ENCODE peak calls at places on chromosomes 1 and 21, in ten cellular contexts. P is SK-N-SH, F is transverse colon, D is breast epithelium, T is K562, X is H1, R is GM23338, I is GM12878, S is Panc1, A is prostate gland. E is an unnamed sample.

GRCh38 chr1:227131193-227131592 is 187.1 kb downstream of the CDC42BPA start:
- DNase-seq in F (no peak), A (no peak), I (no peak), T (peak), X (no peak), D (no peak), P (peak), S (no peak), R (peak), E (no peak)

GRCh38 chr1:110633646-110634030 is 27.5 kb upstream of the KCNA2 start:
- DNase-seq in I (no peak), F (no peak), S (no peak), T (no peak), X (no peak), A (no peak), P (no peak), D (no peak), R (no peak), E (no peak)

GRCh38 chr1:244092293-244093264 is 41.5 kb downstream of the ZBTB18 start:
- DNase-seq in A (no peak), F (peak), D (no peak), S (no peak), T (no peak), X (no peak), P (no peak), I (no peak), R (no peak), E (no peak)

GRCh38 chr1:118184737-118185082 is 318 bp downstream of the SPAG17 start:
- DNase-seq in P (no peak), T (peak), F (no peak), X (no peak), D (no peak), R (peak), S (no peak), I (no peak), A (no peak), E (no peak)

GRCh38 chr1:82330330-82330729 is 529.6 kb downstream of the ADGRL2 start:
- DNase-seq in R (no peak), X (no peak), D (no peak), A (no peak), F (no peak), T (no peak), P (no peak), S (no peak), I (no peak), E (no peak)

GRCh38 chr1:39683591-39684312 is 7.5 kb downstream of the HPCAL4 start:
- DNase-seq in S (no peak), A (no peak), X (peak), R (peak), P (peak), I (no peak), T (no peak), D (no peak), F (no peak), E (no peak)

GRCh38 chr1:232549998-232550397 is 79.9 kb downstream of the SIPA1L2 start:
- DNase-seq in T (no peak), A (no peak), F (no peak), P (no peak), I (no peak), R (no peak), X (no peak), S (no peak), D (no peak), E (no peak)

GRCh38 chr1:17423781-17424245 is 15.7 kb downstream of the RCC2 start:
- DNase-seq in A (no peak), F (no peak), I (no peak), X (no peak), R (no peak), S (no peak), D (no peak), P (no peak), T (no peak), E (no peak)

GRCh38 chr1:81414417-81415087 is 386.2 kb upstream of the ADGRL2 start:
- DNase-seq in T (peak), D (no peak), I (peak), R (peak), S (peak), P (peak), X (peak), F (peak), A (peak), E (no peak)

GRCh38 chr1:143651350-143651992 is 320.3 kb downstream of the FAM72C start:
- DNase-seq in F (no peak), R (no peak), S (no peak), D (no peak), T (no peak), A (no peak), I (no peak), P (no peak), X (no peak), E (no peak)

GRCh38 chr1:210600421-210601195 is 271.9 kb downstream of the HHAT start:
- DNase-seq in T (no peak), F (no peak), X (no peak), D (no peak), R (no peak), P (no peak), A (no peak), S (no peak), I (no peak), E (no peak)

GRCh38 chr1:219963432-219963831 is 35.1 kb upstream of the SLC30A10 start:
- DNase-seq in D (no peak), I (no peak), A (peak), X (no peak), R (no peak), F (no peak), S (no peak), P (no peak), T (no peak), E (no peak)

GRCh38 chr1:116203192-116203723 is 92.1 kb downstream of the MAB21L3 start:
- DNase-seq in X (no peak), I (no peak), F (no peak), T (no peak), S (no peak), A (peak), R (peak), P (no peak), D (peak), E (no peak)

GRCh38 chr1:27940297-27940696 is 5.5 kb downstream of the SMPDL3B start:
- DNase-seq in P (peak), F (peak), A (no peak), S (no peak), X (peak), T (peak), I (no peak), D (no peak), R (peak), E (peak)

GRCh38 chr1:225653463-225654276 is 747 bp upstream of the ENAH start:
- DNase-seq in I (no peak), T (no peak), P (no peak), A (peak), F (peak), D (peak), R (peak), X (peak), S (no peak), E (peak)

GRCh38 chr1:199247891-199248290 is 609.1 kb downstream of the PTPRC start:
- DNase-seq in A (no peak), R (no peak), T (no peak), X (no peak), I (no peak), F (no peak), P (no peak), S (no peak), D (no peak), E (no peak)

GRCh38 chr1:53763461-53763860 is 24.5 kb upstream of the GLIS1 start:
- DNase-seq in R (peak), X (no peak), S (no peak), P (no peak), D (no peak), I (no peak), F (no peak), A (no peak), T (no peak), E (no peak)

GRCh38 chr21:26570203-26570602 is 2.9 kb downstream of the CYYR1 start:
- DNase-seq in A (no peak), P (no peak), X (no peak), R (peak), F (no peak), T (no peak), I (no peak), S (no peak), D (no peak), E (no peak)

GRCh38 chr1:54396280-54396903 is 9.8 kb downstream of the SSBP3 start:
- DNase-seq in F (no peak), I (no peak), P (no peak), A (no peak), D (no peak), R (no peak), X (no peak), S (no peak), T (no peak), E (no peak)

GRCh38 chr1:109802901-109803561 is 39.3 kb upstream of the EPS8L3 start:
- DNase-seq in D (peak), X (no peak), R (no peak), I (no peak), A (no peak), P (peak), S (no peak), F (no peak), T (peak), E (no peak)

GRCh38 chr21:37413553-37414291 is 47.1 kb downstream of the DYRK1A start:
- DNase-seq in I (no peak), R (no peak), S (no peak), P (no peak), X (no peak), F (no peak), D (no peak), T (no peak), A (no peak), E (peak)

GRCh38 chr1:231396643-231397042 is 25.4 kb downstream of the EGLN1 start:
- DNase-seq in R (no peak), D (no peak), F (no peak), T (no peak), I (no peak), X (no peak), A (no peak), P (no peak), S (no peak), E (no peak)

GRCh38 chr1:86016076-86016746 is 140.4 kb downstream of the COL24A1 start:
- DNase-seq in A (no peak), D (no peak), R (no peak), X (no peak), P (no peak), I (no peak), F (no peak), T (no peak), S (no peak), E (no peak)

GRCh38 chr1:36446261-36446660 is 4.0 kb downstream of the OSCP1 start:
- DNase-seq in F (no peak), R (peak), D (no peak), A (no peak), S (no peak), X (peak), P (peak), I (no peak), T (peak), E (no peak)

GRCh38 chr1:21089711-21090110 is 87.0 kb downstream of the EIF4G3 start:
- DNase-seq in I (no peak), D (no peak), P (no peak), A (no peak), R (no peak), X (no peak), F (no peak), S (no peak), T (no peak), E (no peak)

GRCh38 chr1:58933599-58933926 is 149.7 kb upstream of the JUN start:
- DNase-seq in S (no peak), I (no peak), F (no peak), R (no peak), A (no peak), X (no peak), T (peak), P (no peak), D (no peak), E (no peak)

GRCh38 chr1:58929667-58930325 is 145.9 kb upstream of the JUN start:
- DNase-seq in R (no peak), S (no peak), P (no peak), X (no peak), T (peak), I (no peak), D (no peak), A (no peak), F (peak), E (no peak)

GRCh38 chr1:58932820-58933598 is 149.2 kb upstream of the JUN start:
- DNase-seq in X (no peak), I (no peak), P (no peak), S (peak), D (peak), R (no peak), F (peak), T (no peak), A (peak), E (peak)

GRCh38 chr1:58931024-58931423 is 147.2 kb upstream of the JUN start:
- DNase-seq in R (no peak), F (no peak), S (no peak), T (no peak), X (no peak), D (no peak), P (no peak), A (no peak), I (no peak), E (no peak)

DNA sequence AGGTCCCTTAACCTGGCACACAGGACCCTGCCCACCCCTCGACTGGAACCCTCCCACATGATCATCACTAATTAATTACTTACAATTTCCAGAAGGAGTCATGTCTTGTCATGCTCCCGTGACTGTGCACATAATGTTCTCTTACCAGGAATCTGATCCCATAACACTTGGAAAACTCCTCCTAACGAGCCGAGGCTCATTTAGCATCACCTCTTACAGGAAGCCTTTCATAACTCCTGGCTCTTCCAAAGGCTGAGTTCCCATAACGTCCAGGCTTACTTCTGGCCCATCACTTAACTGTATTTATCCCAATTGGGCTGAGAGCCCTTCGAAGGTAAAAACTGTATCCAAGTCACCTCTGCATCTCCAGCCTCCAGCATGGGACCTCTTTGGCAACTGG is 147.9 kb upstream of the JUN start:
- DNase-seq in D (no peak), I (no peak), T (no peak), R (no peak), X (no peak), A (no peak), F (no peak), P (no peak), S (no peak), E (no peak)
- H3K4me3 ChIP-seq in D (no peak), I (no peak), T (no peak), R (no peak), X (no peak), A (no peak), F (no peak), P (no peak), S (no peak), E (no peak)

DNA sequence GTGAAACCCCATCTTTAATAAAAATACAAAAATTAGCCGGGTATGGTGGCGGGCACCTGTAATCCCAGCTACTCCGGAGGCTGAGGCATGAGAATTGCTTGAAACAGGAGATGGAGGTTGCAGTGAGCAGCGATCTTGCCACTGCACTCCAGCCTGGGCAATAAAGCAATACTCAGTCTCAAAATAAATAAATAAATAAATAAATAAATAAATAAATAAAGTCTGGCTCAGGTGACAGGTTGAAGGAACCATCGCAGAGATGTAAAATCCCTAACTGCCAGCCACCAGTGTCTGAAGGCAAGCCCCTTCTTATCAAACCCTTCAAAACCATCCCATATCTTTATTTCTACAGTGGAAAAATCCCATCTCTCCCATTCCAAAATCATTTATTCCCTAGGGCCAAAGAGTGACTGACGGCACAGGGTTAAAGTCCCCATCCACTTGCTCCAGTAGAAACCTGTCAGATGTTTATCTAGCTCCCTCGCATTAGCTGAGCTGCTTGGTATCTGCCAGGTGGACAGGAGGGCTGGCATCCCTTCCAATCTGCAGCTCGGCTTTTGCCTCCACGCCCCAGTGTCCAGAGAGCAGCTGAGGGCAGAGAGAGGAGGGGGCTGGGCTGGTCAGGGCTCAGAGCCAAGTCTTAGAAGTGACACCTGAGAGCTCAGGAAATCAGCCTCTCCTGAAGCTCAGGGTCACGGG is 5.0 kb downstream of the CSRP1 start:
- DNase-seq in R (no peak), T (no peak), X (no peak), A (peak), F (no peak), D (no peak), S (no peak), I (no peak), P (no peak), E (no peak)
- TF ChIP-seq POLR2AphosphoS5 in R (no peak), T (no peak), X (no peak), A (peak), F (peak), D (peak), S (no peak), I (no peak), P (no peak), E (no peak)

GRCh38 chr1:69572921-69573320 is 5.2 kb downstream of the LRRC7 start:
- DNase-seq in S (no peak), P (no peak), T (no peak), R (no peak), X (no peak), D (no peak), A (no peak), F (no peak), I (no peak), E (no peak)

GRCh38 chr1:69569983-69570755 is 2.4 kb downstream of the LRRC7 start:
- DNase-seq in S (no peak), R (peak), I (no peak), X (peak), D (no peak), P (no peak), A (no peak), F (no peak), T (peak), E (no peak)

GRCh38 chr1:69569281-69569970 is 1.7 kb downstream of the LRRC7 start:
- DNase-seq in P (peak), X (peak), A (no peak), R (peak), I (no peak), F (no peak), S (no peak), T (peak), D (no peak), E (no peak)

GRCh38 chr1:69567847-69568434 is at the start of gene LRRC7:
- DNase-seq in X (peak), A (no peak), R (peak), T (peak), P (peak), F (no peak), D (no peak), S (no peak), I (no peak), E (no peak)

DNA sequence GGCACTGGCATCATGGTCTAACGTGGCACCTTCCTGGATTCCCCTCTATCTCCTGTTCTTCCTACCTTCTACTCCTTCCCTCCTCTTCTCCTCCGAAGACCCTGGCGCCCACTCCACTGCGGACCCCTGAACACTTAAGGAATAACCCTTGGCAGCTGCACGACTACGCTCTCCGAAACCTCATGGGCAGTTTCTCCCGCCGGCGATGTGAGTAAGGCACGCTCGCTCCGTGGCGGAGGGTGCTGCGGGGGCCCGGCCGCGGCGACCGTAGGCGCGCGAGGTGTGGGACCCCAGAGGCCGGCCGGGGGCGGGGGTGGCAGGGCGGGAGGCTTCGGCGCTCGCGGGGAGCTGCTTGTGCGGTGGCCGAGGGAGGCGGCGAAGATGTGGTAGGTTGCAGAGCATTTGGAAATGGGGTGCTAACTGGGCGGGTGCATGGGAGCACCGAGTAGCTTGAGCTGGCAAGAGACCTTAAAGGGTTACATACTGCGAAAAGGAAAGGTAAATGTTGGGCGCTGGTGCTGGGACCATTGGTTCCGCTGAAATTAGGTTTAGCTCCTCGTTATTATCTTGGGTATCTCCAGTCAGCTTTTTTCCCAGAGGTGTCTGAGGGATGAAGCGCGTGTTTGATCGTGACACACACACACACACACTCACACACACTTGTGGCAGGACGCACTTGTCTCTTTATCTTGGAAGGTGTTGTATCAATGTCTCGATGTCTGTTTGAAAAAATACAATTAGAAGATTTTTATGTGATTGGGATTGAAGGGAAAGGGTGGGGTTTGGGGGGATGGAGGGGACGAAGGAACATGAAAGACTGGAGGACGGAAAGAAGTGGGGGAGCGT is 936 bp downstream of the LRRC7 start:
- DNase-seq in I (no peak), S (no peak), D (no peak), R (peak), X (peak), P (peak), T (peak), A (no peak), F (no peak), E (no peak)
- H3K4me3 ChIP-seq in I (no peak), S (no peak), D (peak), R (peak), X (peak), P (peak), T (peak), A (peak), F (peak), E (no peak)

GRCh38 chr1:24052119-24052695 is 59.7 kb downstream of the MYOM3 start:
- DNase-seq in P (no peak), A (no peak), S (no peak), R (no peak), F (no peak), X (no peak), T (no peak), I (no peak), D (no peak), E (no peak)

GRCh38 chr1:24049709-24050108 is 62.2 kb downstream of the MYOM3 start:
- DNase-seq in R (no peak), X (no peak), T (no peak), F (no peak), S (no peak), D (no peak), I (no peak), P (no peak), A (no peak), E (no peak)

GRCh38 chr1:24047101-24047459 is 64.9 kb downstream of the MYOM3 start:
- DNase-seq in F (peak), S (peak), R (no peak), A (no peak), D (no peak), T (peak), P (no peak), I (no peak), X (no peak), E (no peak)

GRCh38 chr1:24048205-24048869 is 63.6 kb downstream of the MYOM3 start:
- DNase-seq in S (no peak), A (no peak), R (no peak), P (no peak), X (no peak), T (no peak), F (no peak), D (no peak), I (no peak), E (no peak)

DNA sequence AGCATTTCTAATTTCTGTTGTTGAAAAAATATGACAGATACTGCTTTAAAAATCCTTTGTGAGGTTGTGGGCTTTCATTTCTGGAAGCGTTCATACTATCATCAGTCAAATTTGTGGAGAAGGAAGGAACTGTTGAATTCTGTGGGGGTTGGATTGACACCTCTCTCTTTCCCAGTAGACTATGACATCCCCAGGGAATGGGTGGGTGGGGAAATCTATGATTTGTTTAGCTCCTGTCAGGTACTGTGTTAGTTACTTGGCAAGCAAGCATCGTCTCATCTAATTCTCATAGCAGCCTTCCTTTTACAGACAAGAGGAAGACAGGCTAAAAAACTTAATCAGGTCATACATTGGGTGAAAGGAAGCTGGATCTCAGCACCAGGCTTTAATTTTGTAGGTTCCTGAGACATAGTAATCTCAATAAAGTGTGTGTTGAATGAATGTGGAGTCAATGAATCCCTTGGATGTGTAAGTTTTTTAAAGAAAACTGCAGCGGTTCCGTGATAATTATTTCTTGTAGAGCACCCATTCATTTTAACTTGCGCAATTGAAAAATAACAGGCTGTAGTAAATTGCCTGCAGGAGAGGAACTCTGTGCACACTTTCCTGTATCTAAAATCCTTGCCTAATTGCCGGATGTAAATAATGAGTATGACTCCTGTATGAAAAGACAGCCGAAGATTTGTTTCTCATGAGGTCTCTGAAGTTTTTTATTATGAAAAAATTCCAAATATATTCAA is 60.6 kb downstream of the MYOM3 start:
- DNase-seq in D (no peak), S (no peak), A (no peak), F (no peak), I (no peak), X (no peak), T (no peak), R (no peak), P (no peak), E (peak)
- TF ChIP-seq POLR2AphosphoS5 in D (no peak), S (no peak), A (no peak), F (no peak), I (no peak), X (no peak), T (no peak), R (no peak), P (no peak), E (no peak)

E was measured in HL-60.